ENCODE peak calls at places on chromosomes 6 and 20, in six cellular contexts. E is activated T-cell treated with anti-CD3 and anti-CD28 coated beads for 1 hour; Q is SHP77; T is posterior vena cava; G is activated naive CD8-positive, alpha-beta T cell treated with anti-CD3 and anti-CD28 coated beads, Interleukin-2, amount 50 U/mL, for 24 hours; V is non-pigmented ciliary epithelial cell. H is an unnamed sample.
A peak's percentile ranks its signal among the peaks of the same experiment; 100 is the strongest.

GRCh38 chr6:53133961-53134360 is 14.7 kb downstream of the GCM1 start:
- DNase-seq in Q (no peak), T (no peak), G (no peak), E (no peak), V (no peak), H (no peak)

GRCh38 chr6:73579851-73580246 is 59.0 kb upstream of the EEF1A1 start:
- DNase-seq in T (no peak), V (peak; percentile 52), G (no peak), E (no peak), Q (no peak), H (peak; percentile 66)

GRCh38 chr6:41171908-41172307 is 9.0 kb upstream of the TREM2 start:
- DNase-seq in V (no peak), T (no peak), E (no peak), Q (no peak), G (no peak), H (no peak)

GRCh38 chr20:13692802-13693736 is 54.3 kb upstream of the TASP1 start:
- DNase-seq in Q (no peak), E (no peak), T (no peak), V (no peak), G (no peak), H (no peak)

GRCh38 chr20:48919882-48920526 is 1.5 kb upstream of the ARFGEF2 start:
- DNase-seq in V (no peak), E (no peak), G (no peak), T (no peak), Q (no peak), H (no peak)

GRCh38 chr6:111441678-111442243 is 41.3 kb downstream of the REV3L start:
- DNase-seq in V (no peak), G (no peak), T (no peak), E (no peak), Q (no peak), H (no peak)

GRCh38 chr20:6632187-6632586 is 135.3 kb upstream of the BMP2 start:
- DNase-seq in G (no peak), Q (peak; percentile 19), E (no peak), V (peak; percentile 52), T (peak; percentile 80), H (no peak)

GRCh38 chr6:148417045-148417444 is 74.4 kb downstream of the SASH1 start:
- DNase-seq in G (no peak), V (no peak), E (no peak), Q (no peak), T (no peak), H (no peak)

GRCh38 chr20:31673943-31674463 is 36.3 kb downstream of the COX4I2 start:
- DNase-seq in E (no peak), Q (no peak), V (no peak), T (peak; percentile 7), G (no peak), H (no peak)

GRCh38 chr6:30816791-30817739 is 67.3 kb upstream of the DDR1 start:
- DNase-seq in G (peak; percentile 20), T (peak; percentile 4), Q (no peak), V (no peak), E (no peak), H (no peak)

GRCh38 chr6:20791932-20792331 is 257.7 kb downstream of the CDKAL1 start:
- DNase-seq in V (no peak), E (no peak), Q (no peak), G (no peak), T (no peak), H (no peak)

GRCh38 chr6:97677626-97678025 is 394.6 kb upstream of the MMS22L start:
- DNase-seq in V (no peak), Q (no peak), G (no peak), E (no peak), T (no peak), H (no peak)

GRCh38 chr20:53045941-53046340 is 73.8 kb downstream of the TSHZ2 start:
- DNase-seq in G (no peak), T (no peak), E (no peak), V (no peak), Q (no peak), H (no peak)

GRCh38 chr20:22342410-22342809 is 242.0 kb downstream of the FOXA2 start:
- DNase-seq in T (no peak), Q (no peak), G (no peak), V (no peak), E (no peak), H (no peak)

GRCh38 chr6:129499871-129500219 is 210.1 kb downstream of the ARHGAP18 start:
- DNase-seq in Q (no peak), V (no peak), E (no peak), G (no peak), T (no peak), H (no peak)

GRCh38 chr6:35352735-35353134 is 10.4 kb downstream of the PPARD start:
- DNase-seq in G (no peak), Q (no peak), E (no peak), T (no peak), V (no peak), H (no peak)

GRCh38 chr20:63652192-63652980 is 838 bp downstream of the STMN3 start:
- DNase-seq in T (no peak), Q (peak; percentile 25), G (peak; percentile 44), E (no peak), V (no peak), H (no peak)

GRCh38 chr20:58106143-58106750 is 122.2 kb downstream of the ANKRD60 start:
- DNase-seq in V (no peak), T (no peak), Q (no peak), G (no peak), E (no peak), H (no peak)

GRCh38 chr6:141252828-141253608 is 879.7 kb upstream of the GJE1 start:
- DNase-seq in T (no peak), Q (no peak), V (no peak), G (no peak), E (no peak), H (no peak)

GRCh38 chr6:118940770-118941169 is 5.8 kb upstream of the MCM9 start:
- DNase-seq in V (no peak), Q (no peak), G (no peak), T (no peak), E (no peak), H (no peak)

GRCh38 chr20:47071646-47072185 is 177.1 kb downstream of the EYA2 start:
- DNase-seq in G (no peak), V (no peak), E (no peak), T (no peak), Q (no peak), H (no peak)

GRCh38 chr20:48482790-48483189 is 345.0 kb downstream of the PREX1 start:
- DNase-seq in T (peak; percentile 28), V (no peak), Q (no peak), E (no peak), G (no peak), H (no peak)

GRCh38 chr6:116265081-116265829 is 11.4 kb upstream of the TSPYL4 start:
- DNase-seq in V (no peak), G (no peak), Q (peak; percentile 54), E (no peak), T (no peak), H (no peak)

GRCh38 chr6:97501875-97502274 is 218.9 kb upstream of the MMS22L start:
- DNase-seq in T (no peak), E (no peak), G (no peak), Q (no peak), V (no peak), H (no peak)

GRCh38 chr6:30836431-30836866 is 47.9 kb upstream of the DDR1 start:
- DNase-seq in V (no peak), Q (no peak), G (no peak), E (no peak), T (no peak), H (no peak)

GRCh38 chr6:129767776-129768490 is 58.0 kb upstream of the ARHGAP18 start:
- DNase-seq in Q (no peak), V (no peak), T (no peak), G (no peak), E (no peak), H (no peak)

GRCh38 chr6:7672066-7673062 is 53.5 kb upstream of the BMP6 start:
- DNase-seq in Q (no peak), V (no peak), T (no peak), G (no peak), E (no peak), H (no peak)

GRCh38 chr6:3825851-3826581 is 23.2 kb upstream of the FAM50B start:
- DNase-seq in G (no peak), V (peak; percentile 94), E (no peak), T (peak; percentile 97), Q (no peak), H (peak; percentile 86)

GRCh38 chr6:27605401-27606342 is 132.8 kb upstream of the ZNF184 start:
- DNase-seq in E (no peak), G (peak; percentile 46), Q (peak; percentile 53), V (no peak), T (no peak), H (peak; percentile 86)

GRCh38 chr6:6724319-6725119 is 136.0 kb downstream of the LY86 start:
- DNase-seq in E (peak; percentile 40), Q (peak; percentile 37), G (peak; percentile 48), V (no peak), T (peak; percentile 89), H (peak; percentile 58)

GRCh38 chr6:16413399-16413798 is 175.0 kb downstream of the GMPR start:
- DNase-seq in T (no peak), Q (no peak), V (no peak), G (no peak), E (no peak), H (no peak)

GRCh38 chr20:33079267-33079666 is at the start of gene BPIFB4:
- DNase-seq in Q (no peak), T (no peak), E (no peak), V (no peak), G (no peak), H (no peak)

GRCh38 chr6:149472241-149472640 is 12.6 kb downstream of the ZC3H12D start:
- DNase-seq in V (no peak), G (no peak), Q (no peak), T (peak; percentile 3), E (no peak), H (no peak)

GRCh38 chr6:142872376-142872775 is 72.6 kb downstream of the HIVEP2 start:
- DNase-seq in E (no peak), V (no peak), Q (no peak), G (no peak), T (no peak), H (no peak)

GRCh38 chr6:170434821-170435155 is 118.3 kb downstream of the PSMB1 start:
- DNase-seq in V (no peak), Q (no peak), G (no peak), E (no peak), T (peak; percentile 70), H (no peak)

GRCh38 chr20:53512076-53512475 is 81.6 kb downstream of the ZNF217 start:
- DNase-seq in V (no peak), E (no peak), G (no peak), Q (no peak), T (no peak), H (no peak)

GRCh38 chr20:4504814-4505213 is 216.9 kb upstream of the PRND start:
- DNase-seq in Q (no peak), V (no peak), E (no peak), T (no peak), G (no peak), H (no peak)

H was measured in Calu3.